ENCODE peak calls at places on chromosomes 5 and 9, in four cellular contexts. One of them, this sample, is unnamed.

GRCh38 chr5:31204955-31205354 is 11.5 kb downstream of the CDH6 start:
- DNase-seq in lower leg skin: no peak
- DNase-seq in H9: no peak
- DNase-seq in AG04450: no peak
- DNase-seq in this sample: no peak

GRCh38 chr9:108603141-108603540 is 252.6 kb downstream of the ACTL7B start:
- DNase-seq in lower leg skin: peak
- DNase-seq in H9: no peak
- DNase-seq in AG04450: no peak
- DNase-seq in this sample: no peak

GRCh38 chr5:96861044-96861443 is 15.3 kb upstream of the ERAP2 start:
- DNase-seq in lower leg skin: no peak
- DNase-seq in H9: no peak
- DNase-seq in AG04450: no peak
- DNase-seq in this sample: peak

GRCh38 chr9:101513351-101513750 is 20.3 kb upstream of the RNF20 start:
- DNase-seq in lower leg skin: no peak
- DNase-seq in H9: no peak
- DNase-seq in AG04450: no peak
- DNase-seq in this sample: no peak

GRCh38 chr9:125861405-125862063 is 114.4 kb downstream of the PBX3 start:
- DNase-seq in lower leg skin: no peak
- DNase-seq in H9: no peak
- DNase-seq in AG04450: no peak
- DNase-seq in this sample: no peak

GRCh38 chr9:72494051-72494450 is 27.4 kb upstream of the TMC1 start:
- DNase-seq in lower leg skin: no peak
- DNase-seq in H9: no peak
- DNase-seq in AG04450: no peak
- DNase-seq in this sample: no peak

GRCh38 chr5:175381116-175381515 is 62.9 kb downstream of the DRD1 start:
- DNase-seq in lower leg skin: no peak
- DNase-seq in H9: no peak
- DNase-seq in AG04450: no peak
- DNase-seq in this sample: no peak

GRCh38 chr5:14581891-14582796 is 552 bp downstream of the OTULINL start:
- DNase-seq in lower leg skin: peak
- DNase-seq in H9: peak
- DNase-seq in AG04450: no peak
- DNase-seq in this sample: peak

GRCh38 chr9:72981433-72981832 is 28.6 kb upstream of the ALDH1A1 start:
- DNase-seq in lower leg skin: no peak
- DNase-seq in H9: no peak
- DNase-seq in AG04450: no peak
- DNase-seq in this sample: no peak

GRCh38 chr9:34554211-34555001 is 31.6 kb upstream of the ENHO start:
- DNase-seq in lower leg skin: no peak
- DNase-seq in H9: no peak
- DNase-seq in AG04450: no peak
- DNase-seq in this sample: no peak

GRCh38 chr5:130666462-130666861 is 498.6 kb downstream of the HINT1 start:
- DNase-seq in lower leg skin: no peak
- DNase-seq in H9: no peak
- DNase-seq in AG04450: no peak
- DNase-seq in this sample: no peak

GRCh38 chr9:133881671-133882381 is 110.3 kb downstream of the VAV2 start:
- DNase-seq in lower leg skin: no peak
- DNase-seq in H9: no peak
- DNase-seq in AG04450: no peak
- DNase-seq in this sample: no peak

GRCh38 chr9:98083566-98084135 is 27.1 kb downstream of the NANS start:
- DNase-seq in lower leg skin: no peak
- DNase-seq in H9: no peak
- DNase-seq in AG04450: no peak
- DNase-seq in this sample: no peak

GRCh38 chr9:122370869-122371467 is at the start of gene PTGS1:
- DNase-seq in lower leg skin: no peak
- DNase-seq in H9: peak
- DNase-seq in AG04450: no peak
- DNase-seq in this sample: peak

GRCh38 chr5:55702612-55703345 is 9.3 kb downstream of the SLC38A9 start:
- DNase-seq in lower leg skin: no peak
- DNase-seq in H9: no peak
- DNase-seq in AG04450: no peak
- DNase-seq in this sample: no peak

GRCh38 chr5:50463047-50463446 is 22.0 kb upstream of the EMB start:
- DNase-seq in lower leg skin: no peak
- DNase-seq in H9: no peak
- DNase-seq in AG04450: no peak
- DNase-seq in this sample: no peak

GRCh38 chr5:181063514-181063913 is 23.4 kb downstream of the BTNL9 start:
- DNase-seq in lower leg skin: no peak
- DNase-seq in H9: no peak
- DNase-seq in AG04450: no peak
- DNase-seq in this sample: no peak

GRCh38 chr5:115274584-115274983 is 11.9 kb upstream of the PGGT1B start:
- DNase-seq in lower leg skin: no peak
- DNase-seq in H9: no peak
- DNase-seq in AG04450: no peak
- DNase-seq in this sample: no peak

GRCh38 chr5:139459451-139459934 is 3.0 kb downstream of the ECSCR start:
- DNase-seq in lower leg skin: no peak
- DNase-seq in H9: no peak
- DNase-seq in AG04450: no peak
- DNase-seq in this sample: no peak

GRCh38 chr5:134143431-134143830 is 28.9 kb downstream of the TCF7 start:
- DNase-seq in lower leg skin: no peak
- DNase-seq in H9: no peak
- DNase-seq in AG04450: no peak
- DNase-seq in this sample: no peak

GRCh38 chr5:17113174-17113941 is 104.1 kb upstream of the BASP1 start:
- DNase-seq in lower leg skin: no peak
- DNase-seq in H9: no peak
- DNase-seq in AG04450: peak
- DNase-seq in this sample: no peak

GRCh38 chr5:42677156-42677842 is 79.3 kb upstream of the CCDC152 start:
- DNase-seq in lower leg skin: no peak
- DNase-seq in H9: no peak
- DNase-seq in AG04450: no peak
- DNase-seq in this sample: no peak

GRCh38 chr5:112915831-112916230 is 6.2 kb downstream of the REEP5 start:
- DNase-seq in lower leg skin: no peak
- DNase-seq in H9: no peak
- DNase-seq in AG04450: no peak
- DNase-seq in this sample: no peak

GRCh38 chr9:88143179-88143578 is 4.9 kb upstream of the SPATA31C2 start:
- DNase-seq in lower leg skin: no peak
- DNase-seq in H9: no peak
- DNase-seq in AG04450: no peak
- DNase-seq in this sample: no peak

GRCh38 chr5:126499742-126500396 is 76.7 kb downstream of the GRAMD2B start:
- DNase-seq in lower leg skin: no peak
- DNase-seq in H9: peak
- DNase-seq in AG04450: no peak
- DNase-seq in this sample: no peak

GRCh38 chr9:88663766-88664419 is 128.9 kb downstream of the NXNL2 start:
- DNase-seq in lower leg skin: no peak
- DNase-seq in H9: no peak
- DNase-seq in AG04450: no peak
- DNase-seq in this sample: no peak

GRCh38 chr5:93578813-93579560 is 2.0 kb downstream of the NR2F1-AS1 start:
- DNase-seq in lower leg skin: no peak
- DNase-seq in H9: peak
- DNase-seq in AG04450: no peak
- DNase-seq in this sample: peak
- TF ChIP-seq CTCF in lower leg skin: no peak
- TF ChIP-seq CTCF in H9: no peak
- TF ChIP-seq CTCF in AG04450: no peak
- TF ChIP-seq CTCF in this sample: no peak

DNA sequence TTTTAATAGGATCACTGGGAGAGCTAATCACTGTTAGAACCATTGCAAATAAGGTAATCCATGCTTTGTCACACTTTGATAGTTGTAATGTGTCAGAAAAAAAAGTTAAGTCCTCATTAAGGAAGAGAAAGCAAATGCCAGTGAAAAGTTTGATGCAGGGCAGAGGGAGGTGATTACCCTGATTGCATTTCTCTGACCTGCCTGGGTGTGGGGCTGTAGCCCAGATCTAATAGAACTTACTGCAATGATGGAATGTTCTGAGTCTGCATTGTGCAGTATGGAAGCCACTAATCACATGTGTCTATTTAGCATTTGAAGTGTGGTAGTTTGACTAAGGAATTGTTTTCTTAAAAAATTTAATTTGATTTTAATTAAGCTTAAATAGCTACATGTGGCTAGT is 202.7 kb downstream of the ATP10B start:
- DNase-seq in lower leg skin: no peak
- DNase-seq in H9: peak
- DNase-seq in AG04450: no peak
- DNase-seq in this sample: no peak
- TF ChIP-seq CTCF in lower leg skin: no peak
- TF ChIP-seq CTCF in H9: peak
- TF ChIP-seq CTCF in AG04450: no peak
- TF ChIP-seq CTCF in this sample: no peak

GRCh38 chr5:36276864-36277263 is 24.8 kb downstream of the RANBP3L start:
- DNase-seq in lower leg skin: no peak
- DNase-seq in H9: no peak
- DNase-seq in AG04450: no peak
- DNase-seq in this sample: no peak

GRCh38 chr5:36272136-36272665 is 29.5 kb downstream of the RANBP3L start:
- DNase-seq in lower leg skin: no peak
- DNase-seq in H9: no peak
- DNase-seq in AG04450: no peak
- DNase-seq in this sample: no peak

GRCh38 chr5:36270175-36270574 is 28.4 kb upstream of the NADK2 start:
- DNase-seq in lower leg skin: no peak
- DNase-seq in H9: no peak
- DNase-seq in AG04450: no peak
- DNase-seq in this sample: no peak

GRCh38 chr5:36269479-36269878 is 27.8 kb upstream of the NADK2 start:
- DNase-seq in lower leg skin: no peak
- DNase-seq in H9: no peak
- DNase-seq in AG04450: no peak
- DNase-seq in this sample: no peak

GRCh38 chr5:36273809-36274526 is 27.7 kb downstream of the RANBP3L start:
- DNase-seq in lower leg skin: no peak
- DNase-seq in H9: no peak
- DNase-seq in AG04450: no peak
- DNase-seq in this sample: no peak
- TF ChIP-seq CTCF in lower leg skin: no peak
- TF ChIP-seq CTCF in H9: no peak
- TF ChIP-seq CTCF in AG04450: no peak
- TF ChIP-seq CTCF in this sample: no peak

GRCh38 chr5:68272289-68272688 is 56.7 kb downstream of the PIK3R1 start:
- DNase-seq in lower leg skin: no peak
- DNase-seq in H9: no peak
- DNase-seq in AG04450: no peak
- DNase-seq in this sample: no peak
- TF ChIP-seq CTCF in lower leg skin: no peak
- TF ChIP-seq CTCF in H9: peak
- TF ChIP-seq CTCF in AG04450: peak
- TF ChIP-seq CTCF in this sample: peak

This sample was measured in glutamatergic neuron.